ENCODE peak calls at places on chromosomes 4 and X, in five cellular contexts. A is HepG2, Q is GM12891, J is K562, C is GM12878. V is an unnamed sample.

GRCh38 chr4:175509320-175509719 is 302.7 kb downstream of the GPM6A start:
- DNase-seq in A (peak; percentile 12), Q (no peak), J (no peak), C (no peak), V (no peak)

GRCh38 chr4:144646523-144647094 is 653 bp downstream of the HHIP start:
- DNase-seq in A (no peak), Q (no peak), J (no peak), C (no peak), V (no peak)

GRCh38 chrX:3066555-3066954 is 25.3 kb downstream of the ARSF start:
- DNase-seq in A (no peak), Q (no peak), J (no peak), C (no peak), V (no peak)

GRCh38 chr4:11471613-11472012 is 42.9 kb upstream of the HS3ST1 start:
- DNase-seq in A (no peak), Q (no peak), J (no peak), C (peak; percentile 39), V (no peak)

GRCh38 chr4:114180481-114180880 is 201.0 kb upstream of the ARSJ start:
- DNase-seq in A (peak; percentile 25), Q (no peak), J (no peak), C (no peak), V (no peak)

GRCh38 chrX:116298956-116299355 is 128.4 kb downstream of the AGTR2 start:
- DNase-seq in A (no peak), Q (no peak), J (no peak), C (no peak), V (no peak)

GRCh38 chr4:78058591-78059523 is 1.7 kb downstream of the FRAS1 start:
- DNase-seq in A (peak; percentile 19), Q (no peak), J (no peak), C (no peak), V (no peak)

GRCh38 chrX:21529771-21530170 is 128.4 kb downstream of the KLHL34 start:
- DNase-seq in A (no peak), Q (no peak), J (no peak), C (no peak), V (no peak)

GRCh38 chr4:110071466-110071865 is 126.9 kb downstream of the ELOVL6 start:
- DNase-seq in A (no peak), Q (no peak), J (no peak), C (no peak), V (no peak)

GRCh38 chr4:101086801-101087586 is 260.3 kb downstream of the PPP3CA start:
- DNase-seq in A (peak; percentile 7), Q (no peak), J (no peak), C (no peak), V (no peak)

GRCh38 chr4:21986312-21986711 is 37.7 kb upstream of the KCNIP4 start:
- DNase-seq in A (no peak), Q (no peak), J (no peak), C (no peak), V (no peak)

GRCh38 chr4:88860594-88860993 is 163.0 kb upstream of the NAP1L5 start:
- DNase-seq in A (no peak), Q (no peak), J (no peak), C (no peak), V (no peak)

GRCh38 chr4:21041708-21042107 is 341.4 kb downstream of the PACRGL start:
- DNase-seq in A (no peak), Q (no peak), J (no peak), C (no peak), V (no peak)

GRCh38 chrX:86194758-86195157 is 46.5 kb downstream of the DACH2 start:
- DNase-seq in A (no peak), Q (no peak), J (no peak), C (no peak), V (no peak)

GRCh38 chr4:178037459-178038214 is 595.4 kb upstream of the AGA start:
- DNase-seq in A (no peak), Q (no peak), J (peak; percentile 48), C (no peak), V (no peak)

GRCh38 chrX:8323356-8323755 is 141.3 kb upstream of the VCX3B start:
- DNase-seq in A (no peak), Q (no peak), J (no peak), C (no peak), V (no peak)

GRCh38 chrX:154490021-154490413 is 412 bp downstream of the SLC10A3 start:
- DNase-seq in A (no peak), Q (no peak), J (no peak), C (no peak), V (no peak)

GRCh38 chrX:22126311-22126710 is 94.2 kb downstream of the PHEX start:
- DNase-seq in A (no peak), Q (no peak), J (no peak), C (no peak), V (no peak)

GRCh38 chrX:53211391-53211978 is 13.5 kb downstream of the KDM5C start:
- DNase-seq in A (no peak), Q (no peak), J (no peak), C (no peak), V (no peak)
- TF ChIP-seq POLR2AphosphoS5 in A (no peak), Q (no peak), J (no peak), C (no peak), V (no peak)

GRCh38 chr4:86934147-86934771 is 552 bp upstream of the AFF1 start:
- DNase-seq in A (no peak), Q (no peak), J (no peak), C (no peak), V (no peak)
- TF ChIP-seq POLR2A in A (no peak), Q (no peak), J (peak; percentile 79), C (no peak), V (no peak)

GRCh38 chrX:72133851-72134546 is 2.3 kb upstream of the RTL5 start:
- DNase-seq in A (no peak), Q (no peak), J (no peak), C (no peak), V (no peak)
- TF ChIP-seq TAF1 in A (no peak), Q (no peak), J (no peak), C (no peak), V (no peak)

DNA sequence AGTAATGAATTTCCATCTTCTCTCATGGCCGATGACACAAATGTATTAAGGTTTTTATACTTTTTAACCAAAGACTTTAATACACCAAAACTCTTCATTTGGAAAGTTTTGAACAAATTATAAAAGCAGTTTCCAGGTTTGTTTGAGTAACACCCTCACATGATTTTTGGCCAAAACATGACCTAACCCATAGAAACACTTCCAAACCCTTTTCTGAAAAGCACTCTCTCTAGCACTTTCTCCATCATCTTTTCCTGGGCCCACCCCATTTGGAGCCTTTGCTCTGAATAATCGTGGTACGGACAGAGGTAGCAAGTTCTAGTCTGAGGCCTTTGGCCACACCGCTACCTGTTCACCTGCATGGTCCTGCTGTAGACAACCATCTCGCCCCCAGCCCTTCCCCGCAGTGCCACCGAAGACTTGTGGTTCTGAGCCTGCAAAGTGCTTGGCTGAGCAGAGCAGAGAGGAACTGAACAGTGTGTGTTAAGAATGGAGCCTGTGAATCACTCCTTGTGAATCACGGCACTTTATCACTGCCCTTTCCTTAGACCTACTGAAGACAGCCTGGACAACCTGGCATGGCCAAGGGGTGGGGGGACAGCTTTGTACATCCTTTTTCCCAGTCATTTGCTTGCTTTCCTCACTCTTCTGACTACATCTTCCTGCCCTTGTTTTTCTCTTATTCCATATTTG is 181.8 kb downstream of the PTTG2 start:
- DNase-seq in A (no peak), Q (no peak), J (no peak), C (no peak), V (no peak)
- TF ChIP-seq POLR2AphosphoS5 in A (no peak), Q (no peak), J (no peak), C (no peak), V (no peak)

GRCh38 chrX:40105016-40105790 is 7.4 kb upstream of the BCOR start:
- DNase-seq in A (no peak), Q (no peak), J (no peak), C (no peak), V (no peak)

GRCh38 chrX:40102393-40103381 is 4.9 kb upstream of the BCOR start:
- DNase-seq in A (no peak), Q (no peak), J (no peak), C (no peak), V (no peak)

GRCh38 chrX:40105791-40106676 is 8.3 kb upstream of the BCOR start:
- DNase-seq in A (no peak), Q (no peak), J (peak; percentile 51), C (no peak), V (peak; percentile 47)

GRCh38 chrX:40103565-40104323 is 6.0 kb upstream of the BCOR start:
- DNase-seq in A (no peak), Q (no peak), J (no peak), C (no peak), V (no peak)

GRCh38 chrX:40104649-40105015 is 6.9 kb upstream of the BCOR start:
- DNase-seq in A (no peak), Q (no peak), J (no peak), C (no peak), V (peak; percentile 41)
- TF ChIP-seq POLR2A in A (no peak), Q (no peak), J (no peak), C (no peak), V (no peak)

V was measured in GM12892.